ENCODE peak calls at places on chromosomes 12 and 14, in eight cellular contexts. One of them, this sample, is unnamed.

GRCh38 chr12:45234134-45234865 is 18.4 kb downstream of the ANO6 start:
- DNase-seq in amygdala: peak; percentile 15
- DNase-seq in NB4: peak; percentile 59
- DNase-seq in EL: peak; percentile 98
- DNase-seq in stimulated activated CD4-positive, alpha-beta T cell treated with anti-CD3 and anti-CD28 coated beads, Interleukin-4, amount 100 ng/mL, for 1 hour: no peak
- DNase-seq in Peyer's patch: no peak
- DNase-seq in activated CD4-positive, CD25-positive, alpha-beta regulatory T cell treated with anti-CD3 and anti-CD28 coated beads, Interleukin-2, amount 50 U/mL, for 72 hours: no peak
- DNase-seq in HT1080: peak; percentile 98
- DNase-seq in this sample: no peak

GRCh38 chr14:54174437-54174836 is 217.8 kb upstream of the BMP4 start:
- DNase-seq in Peyer's patch: no peak
- DNase-seq in EL: no peak
- DNase-seq in HT1080: no peak
- DNase-seq in amygdala: no peak
- DNase-seq in activated CD4-positive, CD25-positive, alpha-beta regulatory T cell treated with anti-CD3 and anti-CD28 coated beads, Interleukin-2, amount 50 U/mL, for 72 hours: no peak
- DNase-seq in stimulated activated CD4-positive, alpha-beta T cell treated with anti-CD3 and anti-CD28 coated beads, Interleukin-4, amount 100 ng/mL, for 1 hour: no peak
- DNase-seq in NB4: no peak
- DNase-seq in this sample: no peak

GRCh38 chr12:49987620-49988303 is 15.0 kb downstream of the AQP6 start:
- DNase-seq in amygdala: no peak
- DNase-seq in HT1080: no peak
- DNase-seq in activated CD4-positive, CD25-positive, alpha-beta regulatory T cell treated with anti-CD3 and anti-CD28 coated beads, Interleukin-2, amount 50 U/mL, for 72 hours: no peak
- DNase-seq in Peyer's patch: no peak
- DNase-seq in EL: no peak
- DNase-seq in NB4: peak; percentile 80
- DNase-seq in stimulated activated CD4-positive, alpha-beta T cell treated with anti-CD3 and anti-CD28 coated beads, Interleukin-4, amount 100 ng/mL, for 1 hour: no peak
- DNase-seq in this sample: no peak

GRCh38 chr14:88181072-88181471 is 142.0 kb downstream of the KCNK10 start:
- DNase-seq in stimulated activated CD4-positive, alpha-beta T cell treated with anti-CD3 and anti-CD28 coated beads, Interleukin-4, amount 100 ng/mL, for 1 hour: no peak
- DNase-seq in amygdala: no peak
- DNase-seq in activated CD4-positive, CD25-positive, alpha-beta regulatory T cell treated with anti-CD3 and anti-CD28 coated beads, Interleukin-2, amount 50 U/mL, for 72 hours: no peak
- DNase-seq in HT1080: no peak
- DNase-seq in EL: no peak
- DNase-seq in NB4: no peak
- DNase-seq in Peyer's patch: no peak
- DNase-seq in this sample: no peak

GRCh38 chr12:79691299-79692248 is 810 bp upstream of the PAWR start:
- DNase-seq in activated CD4-positive, CD25-positive, alpha-beta regulatory T cell treated with anti-CD3 and anti-CD28 coated beads, Interleukin-2, amount 50 U/mL, for 72 hours: no peak
- DNase-seq in NB4: no peak
- DNase-seq in HT1080: peak; percentile 91
- DNase-seq in amygdala: no peak
- DNase-seq in Peyer's patch: no peak
- DNase-seq in stimulated activated CD4-positive, alpha-beta T cell treated with anti-CD3 and anti-CD28 coated beads, Interleukin-4, amount 100 ng/mL, for 1 hour: no peak
- DNase-seq in EL: peak; percentile 90
- DNase-seq in this sample: no peak

GRCh38 chr14:36344211-36344610 is 23.8 kb upstream of the MBIP start:
- DNase-seq in Peyer's patch: no peak
- DNase-seq in activated CD4-positive, CD25-positive, alpha-beta regulatory T cell treated with anti-CD3 and anti-CD28 coated beads, Interleukin-2, amount 50 U/mL, for 72 hours: no peak
- DNase-seq in stimulated activated CD4-positive, alpha-beta T cell treated with anti-CD3 and anti-CD28 coated beads, Interleukin-4, amount 100 ng/mL, for 1 hour: no peak
- DNase-seq in NB4: no peak
- DNase-seq in EL: no peak
- DNase-seq in amygdala: no peak
- DNase-seq in HT1080: no peak
- DNase-seq in this sample: no peak

GRCh38 chr14:59788176-59788575 is 82.4 kb downstream of the RTN1 start:
- DNase-seq in EL: no peak
- DNase-seq in HT1080: no peak
- DNase-seq in NB4: no peak
- DNase-seq in activated CD4-positive, CD25-positive, alpha-beta regulatory T cell treated with anti-CD3 and anti-CD28 coated beads, Interleukin-2, amount 50 U/mL, for 72 hours: no peak
- DNase-seq in stimulated activated CD4-positive, alpha-beta T cell treated with anti-CD3 and anti-CD28 coated beads, Interleukin-4, amount 100 ng/mL, for 1 hour: no peak
- DNase-seq in Peyer's patch: no peak
- DNase-seq in amygdala: no peak
- DNase-seq in this sample: no peak

GRCh38 chr14:54177861-54178591 is 218.8 kb upstream of the CDKN3 start:
- DNase-seq in Peyer's patch: no peak
- DNase-seq in HT1080: peak; percentile 42
- DNase-seq in amygdala: no peak
- DNase-seq in stimulated activated CD4-positive, alpha-beta T cell treated with anti-CD3 and anti-CD28 coated beads, Interleukin-4, amount 100 ng/mL, for 1 hour: no peak
- DNase-seq in EL: peak; percentile 20
- DNase-seq in NB4: no peak
- DNase-seq in activated CD4-positive, CD25-positive, alpha-beta regulatory T cell treated with anti-CD3 and anti-CD28 coated beads, Interleukin-2, amount 50 U/mL, for 72 hours: no peak
- DNase-seq in this sample: no peak

GRCh38 chr12:51357374-51358047 is 11.0 kb upstream of the CELA1 start:
- DNase-seq in activated CD4-positive, CD25-positive, alpha-beta regulatory T cell treated with anti-CD3 and anti-CD28 coated beads, Interleukin-2, amount 50 U/mL, for 72 hours: no peak
- DNase-seq in HT1080: no peak
- DNase-seq in stimulated activated CD4-positive, alpha-beta T cell treated with anti-CD3 and anti-CD28 coated beads, Interleukin-4, amount 100 ng/mL, for 1 hour: no peak
- DNase-seq in amygdala: no peak
- DNase-seq in Peyer's patch: peak; percentile 55
- DNase-seq in NB4: no peak
- DNase-seq in EL: no peak
- DNase-seq in this sample: no peak

GRCh38 chr12:32995623-32996022 is 99.0 kb upstream of the PKP2 start:
- DNase-seq in stimulated activated CD4-positive, alpha-beta T cell treated with anti-CD3 and anti-CD28 coated beads, Interleukin-4, amount 100 ng/mL, for 1 hour: no peak
- DNase-seq in EL: no peak
- DNase-seq in activated CD4-positive, CD25-positive, alpha-beta regulatory T cell treated with anti-CD3 and anti-CD28 coated beads, Interleukin-2, amount 50 U/mL, for 72 hours: no peak
- DNase-seq in amygdala: no peak
- DNase-seq in Peyer's patch: no peak
- DNase-seq in HT1080: no peak
- DNase-seq in NB4: no peak
- DNase-seq in this sample: no peak

GRCh38 chr12:14769462-14769836 is 33.8 kb downstream of the WBP11 start:
- DNase-seq in stimulated activated CD4-positive, alpha-beta T cell treated with anti-CD3 and anti-CD28 coated beads, Interleukin-4, amount 100 ng/mL, for 1 hour: no peak
- DNase-seq in HT1080: no peak
- DNase-seq in activated CD4-positive, CD25-positive, alpha-beta regulatory T cell treated with anti-CD3 and anti-CD28 coated beads, Interleukin-2, amount 50 U/mL, for 72 hours: no peak
- DNase-seq in EL: no peak
- DNase-seq in NB4: no peak
- DNase-seq in amygdala: no peak
- DNase-seq in Peyer's patch: peak; percentile 70
- DNase-seq in this sample: no peak

GRCh38 chr12:127389923-127390322 is 877.0 kb upstream of the TMEM132C start:
- DNase-seq in NB4: peak; percentile 19
- DNase-seq in amygdala: no peak
- DNase-seq in EL: peak; percentile 78
- DNase-seq in activated CD4-positive, CD25-positive, alpha-beta regulatory T cell treated with anti-CD3 and anti-CD28 coated beads, Interleukin-2, amount 50 U/mL, for 72 hours: no peak
- DNase-seq in HT1080: peak; percentile 59
- DNase-seq in stimulated activated CD4-positive, alpha-beta T cell treated with anti-CD3 and anti-CD28 coated beads, Interleukin-4, amount 100 ng/mL, for 1 hour: no peak
- DNase-seq in Peyer's patch: no peak
- DNase-seq in this sample: no peak

GRCh38 chr14:59870277-59871165 is at the start of gene RTN1:
- DNase-seq in NB4: peak; percentile 75
- DNase-seq in amygdala: peak; percentile 73
- DNase-seq in EL: peak; percentile 51
- DNase-seq in stimulated activated CD4-positive, alpha-beta T cell treated with anti-CD3 and anti-CD28 coated beads, Interleukin-4, amount 100 ng/mL, for 1 hour: peak; percentile 11
- DNase-seq in HT1080: peak; percentile 76
- DNase-seq in Peyer's patch: peak; percentile 48
- DNase-seq in activated CD4-positive, CD25-positive, alpha-beta regulatory T cell treated with anti-CD3 and anti-CD28 coated beads, Interleukin-2, amount 50 U/mL, for 72 hours: no peak
- DNase-seq in this sample: peak; percentile 73

GRCh38 chr12:11650279-11650696 is 814 bp downstream of the ETV6 start:
- DNase-seq in activated CD4-positive, CD25-positive, alpha-beta regulatory T cell treated with anti-CD3 and anti-CD28 coated beads, Interleukin-2, amount 50 U/mL, for 72 hours: no peak
- DNase-seq in stimulated activated CD4-positive, alpha-beta T cell treated with anti-CD3 and anti-CD28 coated beads, Interleukin-4, amount 100 ng/mL, for 1 hour: peak; percentile 57
- DNase-seq in EL: no peak
- DNase-seq in amygdala: no peak
- DNase-seq in NB4: peak; percentile 74
- DNase-seq in HT1080: peak; percentile 32
- DNase-seq in Peyer's patch: peak; percentile 83
- DNase-seq in this sample: no peak

GRCh38 chr14:104105071-104105821 is 19.7 kb downstream of the ASPG start:
- DNase-seq in EL: no peak
- DNase-seq in HT1080: no peak
- DNase-seq in Peyer's patch: peak; percentile 38
- DNase-seq in stimulated activated CD4-positive, alpha-beta T cell treated with anti-CD3 and anti-CD28 coated beads, Interleukin-4, amount 100 ng/mL, for 1 hour: no peak
- DNase-seq in NB4: no peak
- DNase-seq in amygdala: no peak
- DNase-seq in activated CD4-positive, CD25-positive, alpha-beta regulatory T cell treated with anti-CD3 and anti-CD28 coated beads, Interleukin-2, amount 50 U/mL, for 72 hours: peak; percentile 21
- DNase-seq in this sample: no peak

GRCh38 chr14:60349663-60350365 is 100.8 kb downstream of the PPM1A start:
- DNase-seq in NB4: peak; percentile 52
- DNase-seq in HT1080: peak; percentile 27
- DNase-seq in amygdala: no peak
- DNase-seq in EL: peak; percentile 41
- DNase-seq in stimulated activated CD4-positive, alpha-beta T cell treated with anti-CD3 and anti-CD28 coated beads, Interleukin-4, amount 100 ng/mL, for 1 hour: no peak
- DNase-seq in Peyer's patch: peak; percentile 65
- DNase-seq in activated CD4-positive, CD25-positive, alpha-beta regulatory T cell treated with anti-CD3 and anti-CD28 coated beads, Interleukin-2, amount 50 U/mL, for 72 hours: no peak
- DNase-seq in this sample: no peak

GRCh38 chr12:29282452-29282851 is 98.5 kb downstream of the ERGIC2 start:
- DNase-seq in NB4: peak; percentile 36
- DNase-seq in activated CD4-positive, CD25-positive, alpha-beta regulatory T cell treated with anti-CD3 and anti-CD28 coated beads, Interleukin-2, amount 50 U/mL, for 72 hours: no peak
- DNase-seq in EL: no peak
- DNase-seq in HT1080: no peak
- DNase-seq in Peyer's patch: no peak
- DNase-seq in amygdala: no peak
- DNase-seq in stimulated activated CD4-positive, alpha-beta T cell treated with anti-CD3 and anti-CD28 coated beads, Interleukin-4, amount 100 ng/mL, for 1 hour: no peak
- DNase-seq in this sample: no peak

GRCh38 chr12:55051197-55051920 is 31.6 kb downstream of the NEUROD4 start:
- DNase-seq in stimulated activated CD4-positive, alpha-beta T cell treated with anti-CD3 and anti-CD28 coated beads, Interleukin-4, amount 100 ng/mL, for 1 hour: no peak
- DNase-seq in Peyer's patch: no peak
- DNase-seq in amygdala: no peak
- DNase-seq in EL: no peak
- DNase-seq in NB4: no peak
- DNase-seq in activated CD4-positive, CD25-positive, alpha-beta regulatory T cell treated with anti-CD3 and anti-CD28 coated beads, Interleukin-2, amount 50 U/mL, for 72 hours: no peak
- DNase-seq in HT1080: no peak
- DNase-seq in this sample: no peak

GRCh38 chr14:24334431-24335271 is at the start of gene ADCY4:
- DNase-seq in EL: peak; percentile 25
- DNase-seq in HT1080: no peak
- DNase-seq in Peyer's patch: no peak
- DNase-seq in NB4: no peak
- DNase-seq in activated CD4-positive, CD25-positive, alpha-beta regulatory T cell treated with anti-CD3 and anti-CD28 coated beads, Interleukin-2, amount 50 U/mL, for 72 hours: no peak
- DNase-seq in amygdala: no peak
- DNase-seq in stimulated activated CD4-positive, alpha-beta T cell treated with anti-CD3 and anti-CD28 coated beads, Interleukin-4, amount 100 ng/mL, for 1 hour: peak; percentile 34
- DNase-seq in this sample: no peak

GRCh38 chr12:51183816-51184215 is 10.9 kb upstream of the TFCP2 start:
- DNase-seq in activated CD4-positive, CD25-positive, alpha-beta regulatory T cell treated with anti-CD3 and anti-CD28 coated beads, Interleukin-2, amount 50 U/mL, for 72 hours: no peak
- DNase-seq in NB4: no peak
- DNase-seq in stimulated activated CD4-positive, alpha-beta T cell treated with anti-CD3 and anti-CD28 coated beads, Interleukin-4, amount 100 ng/mL, for 1 hour: no peak
- DNase-seq in HT1080: peak; percentile 49
- DNase-seq in amygdala: no peak
- DNase-seq in EL: peak; percentile 33
- DNase-seq in Peyer's patch: no peak
- DNase-seq in this sample: no peak

GRCh38 chr12:43407816-43408645 is 144.0 kb downstream of the ADAMTS20 start:
- DNase-seq in stimulated activated CD4-positive, alpha-beta T cell treated with anti-CD3 and anti-CD28 coated beads, Interleukin-4, amount 100 ng/mL, for 1 hour: no peak
- DNase-seq in amygdala: no peak
- DNase-seq in NB4: peak; percentile 6
- DNase-seq in Peyer's patch: no peak
- DNase-seq in activated CD4-positive, CD25-positive, alpha-beta regulatory T cell treated with anti-CD3 and anti-CD28 coated beads, Interleukin-2, amount 50 U/mL, for 72 hours: no peak
- DNase-seq in EL: no peak
- DNase-seq in HT1080: peak; percentile 50
- DNase-seq in this sample: no peak

GRCh38 chr14:64682173-64682710 is 22.0 kb upstream of the PLEKHG3 start:
- DNase-seq in Peyer's patch: no peak
- DNase-seq in EL: peak; percentile 51
- DNase-seq in NB4: peak; percentile 33
- DNase-seq in amygdala: peak; percentile 75
- DNase-seq in activated CD4-positive, CD25-positive, alpha-beta regulatory T cell treated with anti-CD3 and anti-CD28 coated beads, Interleukin-2, amount 50 U/mL, for 72 hours: no peak
- DNase-seq in stimulated activated CD4-positive, alpha-beta T cell treated with anti-CD3 and anti-CD28 coated beads, Interleukin-4, amount 100 ng/mL, for 1 hour: no peak
- DNase-seq in HT1080: no peak
- DNase-seq in this sample: peak; percentile 62

GRCh38 chr14:77094672-77095284 is 3.3 kb upstream of the CIPC start:
- DNase-seq in activated CD4-positive, CD25-positive, alpha-beta regulatory T cell treated with anti-CD3 and anti-CD28 coated beads, Interleukin-2, amount 50 U/mL, for 72 hours: peak; percentile 65
- DNase-seq in Peyer's patch: peak; percentile 92
- DNase-seq in amygdala: peak; percentile 33
- DNase-seq in NB4: peak; percentile 85
- DNase-seq in HT1080: peak; percentile 53
- DNase-seq in stimulated activated CD4-positive, alpha-beta T cell treated with anti-CD3 and anti-CD28 coated beads, Interleukin-4, amount 100 ng/mL, for 1 hour: peak; percentile 77
- DNase-seq in EL: peak; percentile 75
- DNase-seq in this sample: peak; percentile 70

GRCh38 chr12:65278576-65279386 is at the start of gene MSRB3:
- DNase-seq in Peyer's patch: peak; percentile 59
- DNase-seq in stimulated activated CD4-positive, alpha-beta T cell treated with anti-CD3 and anti-CD28 coated beads, Interleukin-4, amount 100 ng/mL, for 1 hour: peak; percentile 11
- DNase-seq in activated CD4-positive, CD25-positive, alpha-beta regulatory T cell treated with anti-CD3 and anti-CD28 coated beads, Interleukin-2, amount 50 U/mL, for 72 hours: peak; percentile 35
- DNase-seq in HT1080: peak; percentile 55
- DNase-seq in NB4: peak; percentile 80
- DNase-seq in amygdala: peak; percentile 51
- DNase-seq in EL: peak; percentile 84
- DNase-seq in this sample: peak; percentile 31

GRCh38 chr12:98741615-98742265 is 96.7 kb downstream of the APAF1 start:
- DNase-seq in amygdala: no peak
- DNase-seq in NB4: no peak
- DNase-seq in EL: no peak
- DNase-seq in stimulated activated CD4-positive, alpha-beta T cell treated with anti-CD3 and anti-CD28 coated beads, Interleukin-4, amount 100 ng/mL, for 1 hour: no peak
- DNase-seq in HT1080: no peak
- DNase-seq in activated CD4-positive, CD25-positive, alpha-beta regulatory T cell treated with anti-CD3 and anti-CD28 coated beads, Interleukin-2, amount 50 U/mL, for 72 hours: no peak
- DNase-seq in Peyer's patch: no peak
- DNase-seq in this sample: no peak

GRCh38 chr14:22850944-22851790 is 14.8 kb downstream of the MMP14 start:
- DNase-seq in EL: peak; percentile 97
- DNase-seq in HT1080: peak; percentile 100
- DNase-seq in activated CD4-positive, CD25-positive, alpha-beta regulatory T cell treated with anti-CD3 and anti-CD28 coated beads, Interleukin-2, amount 50 U/mL, for 72 hours: no peak
- DNase-seq in amygdala: peak; percentile 43
- DNase-seq in stimulated activated CD4-positive, alpha-beta T cell treated with anti-CD3 and anti-CD28 coated beads, Interleukin-4, amount 100 ng/mL, for 1 hour: no peak
- DNase-seq in NB4: peak; percentile 95
- DNase-seq in Peyer's patch: peak; percentile 82
- DNase-seq in this sample: no peak

GRCh38 chr14:100067971-100068959 is 3.0 kb downstream of the EVL start:
- DNase-seq in HT1080: peak; percentile 70
- DNase-seq in amygdala: no peak
- DNase-seq in EL: peak; percentile 54
- DNase-seq in stimulated activated CD4-positive, alpha-beta T cell treated with anti-CD3 and anti-CD28 coated beads, Interleukin-4, amount 100 ng/mL, for 1 hour: peak; percentile 82
- DNase-seq in activated CD4-positive, CD25-positive, alpha-beta regulatory T cell treated with anti-CD3 and anti-CD28 coated beads, Interleukin-2, amount 50 U/mL, for 72 hours: peak; percentile 71
- DNase-seq in Peyer's patch: peak; percentile 93
- DNase-seq in NB4: peak; percentile 87
- DNase-seq in this sample: no peak

GRCh38 chr12:132159555-132160003 is 15.3 kb downstream of the NOC4L start:
- DNase-seq in Peyer's patch: no peak
- DNase-seq in EL: no peak
- DNase-seq in HT1080: no peak
- DNase-seq in amygdala: no peak
- DNase-seq in NB4: no peak
- DNase-seq in activated CD4-positive, CD25-positive, alpha-beta regulatory T cell treated with anti-CD3 and anti-CD28 coated beads, Interleukin-2, amount 50 U/mL, for 72 hours: no peak
- DNase-seq in stimulated activated CD4-positive, alpha-beta T cell treated with anti-CD3 and anti-CD28 coated beads, Interleukin-4, amount 100 ng/mL, for 1 hour: no peak
- DNase-seq in this sample: no peak

GRCh38 chr12:92619730-92620684 is 82.8 kb upstream of the PLEKHG7 start:
- DNase-seq in activated CD4-positive, CD25-positive, alpha-beta regulatory T cell treated with anti-CD3 and anti-CD28 coated beads, Interleukin-2, amount 50 U/mL, for 72 hours: no peak
- DNase-seq in EL: peak; percentile 77
- DNase-seq in stimulated activated CD4-positive, alpha-beta T cell treated with anti-CD3 and anti-CD28 coated beads, Interleukin-4, amount 100 ng/mL, for 1 hour: no peak
- DNase-seq in HT1080: no peak
- DNase-seq in NB4: no peak
- DNase-seq in Peyer's patch: no peak
- DNase-seq in amygdala: no peak
- DNase-seq in this sample: no peak

GRCh38 chr12:118359541-118359915 is 13.2 kb downstream of the TAOK3 start:
- DNase-seq in HT1080: no peak
- DNase-seq in EL: no peak
- DNase-seq in Peyer's patch: peak; percentile 64
- DNase-seq in amygdala: no peak
- DNase-seq in stimulated activated CD4-positive, alpha-beta T cell treated with anti-CD3 and anti-CD28 coated beads, Interleukin-4, amount 100 ng/mL, for 1 hour: no peak
- DNase-seq in activated CD4-positive, CD25-positive, alpha-beta regulatory T cell treated with anti-CD3 and anti-CD28 coated beads, Interleukin-2, amount 50 U/mL, for 72 hours: no peak
- DNase-seq in NB4: peak; percentile 84
- DNase-seq in this sample: no peak

GRCh38 chr14:71714225-71714624 is 218.0 kb upstream of the RGS6 start:
- DNase-seq in Peyer's patch: no peak
- DNase-seq in HT1080: no peak
- DNase-seq in activated CD4-positive, CD25-positive, alpha-beta regulatory T cell treated with anti-CD3 and anti-CD28 coated beads, Interleukin-2, amount 50 U/mL, for 72 hours: no peak
- DNase-seq in stimulated activated CD4-positive, alpha-beta T cell treated with anti-CD3 and anti-CD28 coated beads, Interleukin-4, amount 100 ng/mL, for 1 hour: no peak
- DNase-seq in NB4: no peak
- DNase-seq in EL: peak; percentile 94
- DNase-seq in amygdala: no peak
- DNase-seq in this sample: no peak

GRCh38 chr12:19402743-19403400 is 36.4 kb upstream of the AEBP2 start:
- DNase-seq in NB4: no peak
- DNase-seq in EL: peak; percentile 11
- DNase-seq in Peyer's patch: no peak
- DNase-seq in stimulated activated CD4-positive, alpha-beta T cell treated with anti-CD3 and anti-CD28 coated beads, Interleukin-4, amount 100 ng/mL, for 1 hour: no peak
- DNase-seq in activated CD4-positive, CD25-positive, alpha-beta regulatory T cell treated with anti-CD3 and anti-CD28 coated beads, Interleukin-2, amount 50 U/mL, for 72 hours: no peak
- DNase-seq in HT1080: peak; percentile 64
- DNase-seq in amygdala: no peak
- DNase-seq in this sample: peak; percentile 9

GRCh38 chr14:101031186-101031585 is 127.7 kb upstream of the RTL1 start:
- DNase-seq in EL: no peak
- DNase-seq in Peyer's patch: no peak
- DNase-seq in amygdala: no peak
- DNase-seq in stimulated activated CD4-positive, alpha-beta T cell treated with anti-CD3 and anti-CD28 coated beads, Interleukin-4, amount 100 ng/mL, for 1 hour: no peak
- DNase-seq in activated CD4-positive, CD25-positive, alpha-beta regulatory T cell treated with anti-CD3 and anti-CD28 coated beads, Interleukin-2, amount 50 U/mL, for 72 hours: no peak
- DNase-seq in HT1080: peak; percentile 9
- DNase-seq in NB4: peak; percentile 8
- DNase-seq in this sample: no peak

GRCh38 chr12:21697829-21698630 is 40.4 kb upstream of the LDHB start:
- DNase-seq in NB4: peak; percentile 56
- DNase-seq in stimulated activated CD4-positive, alpha-beta T cell treated with anti-CD3 and anti-CD28 coated beads, Interleukin-4, amount 100 ng/mL, for 1 hour: no peak
- DNase-seq in activated CD4-positive, CD25-positive, alpha-beta regulatory T cell treated with anti-CD3 and anti-CD28 coated beads, Interleukin-2, amount 50 U/mL, for 72 hours: no peak
- DNase-seq in EL: peak; percentile 40
- DNase-seq in amygdala: no peak
- DNase-seq in Peyer's patch: no peak
- DNase-seq in HT1080: no peak
- DNase-seq in this sample: no peak

This sample was measured in substantia nigra.